ENCODE peak calls at places on chromosome 16, in ten cellular contexts. X, L, N, P, D, B, I, F, O and U are unnamed samples.

GRCh38 chr16:9372934-9373890 is 281.8 kb downstream of the HAPSTR1 start:
- DNase-seq in F (no peak), L (no peak), X (no peak), B (no peak), D (no peak), N (no peak), P (no peak), O (no peak), I (no peak), U (peak; percentile 55)

GRCh38 chr16:70659953-70660671 is 13.8 kb downstream of the IL34 start:
- DNase-seq in O (no peak), F (no peak), P (no peak), D (no peak), I (no peak), N (no peak), X (no peak), L (peak; percentile 54), B (no peak), U (no peak)

GRCh38 chr16:1137604-1138003 is 15.3 kb upstream of the CACNA1H start:
- DNase-seq in N (no peak), X (no peak), F (no peak), D (no peak), B (no peak), P (no peak), O (peak; percentile 32), I (no peak), L (no peak), U (no peak)

GRCh38 chr16:89737341-89738071 is 16.2 kb downstream of the ZNF276 start:
- DNase-seq in B (no peak), L (no peak), X (peak; percentile 73), F (no peak), N (no peak), D (no peak), P (no peak), I (no peak), O (no peak), U (peak; percentile 42)

GRCh38 chr16:88778541-88779065 is 6.4 kb downstream of the PIEZO1 start:
- DNase-seq in I (no peak), X (no peak), B (no peak), F (no peak), N (no peak), P (peak; percentile 20), O (no peak), L (no peak), D (no peak), U (no peak)

GRCh38 chr16:78821335-78821734 is 721.9 kb downstream of the WWOX start:
- DNase-seq in F (no peak), O (no peak), B (no peak), D (no peak), X (no peak), P (no peak), L (no peak), N (no peak), I (no peak), U (no peak)

GRCh38 chr16:21302898-21303528 is 24.9 kb upstream of the CRYM start:
- DNase-seq in L (no peak), P (no peak), F (no peak), I (peak; percentile 30), N (no peak), O (no peak), B (peak; percentile 99), D (no peak), X (no peak), U (peak; percentile 55)

GRCh38 chr16:77781091-77781490 is 7.3 kb upstream of the VAT1L start:
- DNase-seq in L (no peak), O (no peak), B (no peak), D (no peak), N (no peak), P (no peak), I (no peak), X (no peak), F (no peak), U (no peak)

GRCh38 chr16:66295191-66295590 is 71.3 kb upstream of the CDH5 start:
- DNase-seq in L (no peak), F (no peak), X (no peak), N (no peak), O (no peak), B (no peak), D (no peak), P (no peak), I (no peak), U (no peak)

GRCh38 chr16:10045947-10046346 is 136.3 kb downstream of the GRIN2A start:
- DNase-seq in X (no peak), O (no peak), I (no peak), F (no peak), L (no peak), N (no peak), D (no peak), P (no peak), B (no peak), U (no peak)

GRCh38 chr16:73433493-73434307 is 385.8 kb upstream of the ZFHX3 start:
- DNase-seq in X (no peak), B (no peak), F (no peak), O (no peak), L (no peak), D (no peak), I (no peak), N (no peak), P (no peak), U (no peak)

GRCh38 chr16:26149661-26150060 is 457.9 kb downstream of the HS3ST4 start:
- DNase-seq in I (no peak), P (no peak), D (no peak), L (no peak), X (no peak), N (no peak), F (no peak), O (no peak), B (no peak), U (no peak)

GRCh38 chr16:78925071-78925714 is 675.3 kb downstream of the MAF start:
- DNase-seq in X (peak; percentile 5), I (no peak), P (no peak), B (no peak), N (peak; percentile 37), L (no peak), O (peak; percentile 35), F (no peak), D (peak; percentile 59), U (peak; percentile 74)

GRCh38 chr16:80614908-80615696 is 74.3 kb downstream of the DYNLRB2 start:
- DNase-seq in L (no peak), D (no peak), I (peak; percentile 69), X (no peak), N (no peak), B (peak; percentile 43), O (no peak), F (no peak), P (no peak), U (no peak)

GRCh38 chr16:86608301-86608747 is 30.0 kb downstream of the FOXL1 start:
- DNase-seq in O (no peak), L (peak; percentile 80), P (no peak), B (no peak), N (no peak), F (no peak), X (no peak), D (no peak), I (no peak), U (no peak)

GRCh38 chr16:1257561-1258217 is 1.8 kb downstream of the TPSD1 start:
- DNase-seq in N (no peak), P (no peak), L (no peak), I (no peak), B (no peak), F (no peak), X (no peak), O (no peak), D (no peak), U (no peak)

GRCh38 chr16:21159281-21159951 is 942 bp downstream of the LDAF1 start:
- DNase-seq in N (peak; percentile 10), I (no peak), L (no peak), X (peak; percentile 3), F (peak; percentile 37), B (peak; percentile 82), D (no peak), O (peak; percentile 63), P (peak; percentile 50), U (peak; percentile 71)

GRCh38 chr16:56477096-56477878 is 25.9 kb downstream of the OGFOD1 start:
- DNase-seq in D (no peak), I (peak; percentile 86), F (no peak), B (peak; percentile 76), N (no peak), P (no peak), L (no peak), X (no peak), O (peak; percentile 8), U (no peak)

GRCh38 chr16:82867425-82867824 is 240.7 kb downstream of the CDH13 start:
- DNase-seq in O (no peak), P (no peak), D (no peak), I (no peak), L (no peak), F (no peak), X (no peak), B (peak; percentile 23), N (no peak), U (peak; percentile 39)

GRCh38 chr16:3879258-3879886 is 1.1 kb downstream of the CREBBP start:
- DNase-seq in L (peak; percentile 66), B (no peak), I (no peak), P (peak; percentile 65), X (no peak), N (no peak), O (peak; percentile 22), D (peak; percentile 18), F (no peak), U (peak; percentile 58)
- H3K4me1 ChIP-seq in L (peaks cover 34% of the 10 kb centered on the region), B (peaks cover 12% of the 10 kb centered on the region), I (peaks cover 38% of the 10 kb centered on the region), P (peaks cover 13% of the 10 kb centered on the region), X (peaks cover 50% of the 10 kb centered on the region), N (peaks cover 37% of the 10 kb centered on the region), O (peaks cover 49% of the 10 kb centered on the region), D (peaks cover 13% of the 10 kb centered on the region), F (no peaks in the 10 kb centered on the region), U (peaks cover 37% of the 10 kb centered on the region)

GRCh38 chr16:30954993-30955392 is 2.6 kb upstream of the SETD1A start:
- DNase-seq in B (no peak), I (no peak), P (no peak), D (no peak), O (no peak), L (no peak), F (no peak), X (no peak), N (no peak), U (no peak)
- H3K4me1 ChIP-seq in B (peaks cover 26% of the 10 kb centered on the region), I (peaks cover 8% of the 10 kb centered on the region), P (no peaks in the 10 kb centered on the region), D (peaks cover 24% of the 10 kb centered on the region), O (peaks cover 55% of the 10 kb centered on the region), L (peaks cover 45% of the 10 kb centered on the region), F (peaks cover 18% of the 10 kb centered on the region), X (peaks cover 35% of the 10 kb centered on the region), N (peaks cover 38% of the 10 kb centered on the region), U (peaks cover 40% of the 10 kb centered on the region)

GRCh38 chr16:14302399-14303181 is 231.5 kb downstream of the MRTFB start:
- DNase-seq in O (peak; percentile 16), I (no peak), F (no peak), N (no peak), P (peak; percentile 70), X (no peak), B (peak; percentile 22), L (no peak), D (no peak), U (peak; percentile 84)
- H3K4me1 ChIP-seq in O (peaks cover 32% of the 10 kb centered on the region), I (peaks cover 15% of the 10 kb centered on the region), F (peaks cover 26% of the 10 kb centered on the region), N (peaks cover 22% of the 10 kb centered on the region), P (no peaks in the 10 kb centered on the region), X (peaks cover 28% of the 10 kb centered on the region), B (peaks cover 26% of the 10 kb centered on the region), L (peaks cover 24% of the 10 kb centered on the region), D (no peaks in the 10 kb centered on the region), U (peaks cover 63% of the 10 kb centered on the region)

DNA sequence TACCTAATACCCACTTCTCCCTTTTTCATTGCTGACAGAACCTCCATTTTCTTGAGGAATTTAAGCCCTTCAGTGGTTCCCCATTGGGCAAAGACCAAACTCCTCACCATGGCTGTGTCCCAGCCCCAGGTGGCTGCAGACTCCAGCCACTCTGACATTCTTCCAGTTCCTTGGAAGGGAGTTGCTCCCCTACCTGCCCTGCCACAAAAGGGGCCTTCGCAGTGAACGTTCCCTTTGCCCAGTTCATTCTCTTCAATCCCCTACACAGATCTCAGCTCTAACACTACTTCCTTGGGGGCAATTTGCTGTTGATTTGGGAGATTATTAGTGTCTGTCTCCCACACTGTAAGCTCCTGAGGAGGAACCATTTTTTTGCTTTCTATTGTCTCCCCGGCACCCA is 3.2 kb upstream of the AKTIP start:
- DNase-seq in B (no peak), P (no peak), N (no peak), O (no peak), F (no peak), I (no peak), D (no peak), X (no peak), L (no peak), U (no peak)
- H3K4me1 ChIP-seq in B (peaks cover 17% of the 10 kb centered on the region), P (peaks cover 20% of the 10 kb centered on the region), N (peaks cover 23% of the 10 kb centered on the region), O (peaks cover 36% of the 10 kb centered on the region), F (peaks cover 21% of the 10 kb centered on the region), I (peaks cover 47% of the 10 kb centered on the region), D (peaks cover 18% of the 10 kb centered on the region), X (peaks cover 33% of the 10 kb centered on the region), L (peaks cover 29% of the 10 kb centered on the region), U (peaks cover 33% of the 10 kb centered on the region)